ENCODE peak calls at places on chromosomes 6 and 20, in eight cellular contexts. One of them, this sample, is unnamed.

GRCh38 chr20:18404172-18404571 is 62.7 kb downstream of the DZANK1 start:
- DNase-seq in T-cell: no peak
- DNase-seq in nephron progenitor cell: no peak
- DNase-seq in stimulated activated CD8-positive, alpha-beta memory T cell treated with anti-CD3 and anti-CD28 coated beads, Interleukin-15, amount 100 ng/mL, for 4 hours: no peak
- DNase-seq in CD4-positive, alpha-beta T cell: no peak
- DNase-seq in AG09319: no peak
- DNase-seq in HS-27A: no peak
- DNase-seq in head of caudate nucleus: no peak
- DNase-seq in this sample: no peak

GRCh38 chr6:136465766-136466303 is 84.4 kb downstream of the MAP7 start:
- DNase-seq in T-cell: no peak
- DNase-seq in nephron progenitor cell: no peak
- DNase-seq in stimulated activated CD8-positive, alpha-beta memory T cell treated with anti-CD3 and anti-CD28 coated beads, Interleukin-15, amount 100 ng/mL, for 4 hours: no peak
- DNase-seq in CD4-positive, alpha-beta T cell: no peak
- DNase-seq in AG09319: no peak
- DNase-seq in HS-27A: no peak
- DNase-seq in head of caudate nucleus: no peak
- DNase-seq in this sample: no peak

GRCh38 chr6:152552616-152553209 is 84.4 kb downstream of the SYNE1 start:
- DNase-seq in T-cell: peak
- DNase-seq in nephron progenitor cell: peak
- DNase-seq in stimulated activated CD8-positive, alpha-beta memory T cell treated with anti-CD3 and anti-CD28 coated beads, Interleukin-15, amount 100 ng/mL, for 4 hours: no peak
- DNase-seq in CD4-positive, alpha-beta T cell: no peak
- DNase-seq in AG09319: no peak
- DNase-seq in HS-27A: peak
- DNase-seq in head of caudate nucleus: peak
- DNase-seq in this sample: peak

GRCh38 chr6:91142154-91142553 is 555.3 kb upstream of the MAP3K7 start:
- DNase-seq in T-cell: no peak
- DNase-seq in nephron progenitor cell: no peak
- DNase-seq in stimulated activated CD8-positive, alpha-beta memory T cell treated with anti-CD3 and anti-CD28 coated beads, Interleukin-15, amount 100 ng/mL, for 4 hours: no peak
- DNase-seq in CD4-positive, alpha-beta T cell: no peak
- DNase-seq in AG09319: no peak
- DNase-seq in HS-27A: no peak
- DNase-seq in head of caudate nucleus: no peak
- DNase-seq in this sample: no peak

GRCh38 chr6:140850438-140850837 is 1282.3 kb upstream of the GJE1 start:
- DNase-seq in T-cell: no peak
- DNase-seq in nephron progenitor cell: no peak
- DNase-seq in stimulated activated CD8-positive, alpha-beta memory T cell treated with anti-CD3 and anti-CD28 coated beads, Interleukin-15, amount 100 ng/mL, for 4 hours: no peak
- DNase-seq in CD4-positive, alpha-beta T cell: no peak
- DNase-seq in AG09319: no peak
- DNase-seq in HS-27A: no peak
- DNase-seq in head of caudate nucleus: no peak
- DNase-seq in this sample: no peak

GRCh38 chr20:35166242-35166830 is 5.5 kb upstream of the PROCR start:
- DNase-seq in T-cell: no peak
- DNase-seq in nephron progenitor cell: no peak
- DNase-seq in stimulated activated CD8-positive, alpha-beta memory T cell treated with anti-CD3 and anti-CD28 coated beads, Interleukin-15, amount 100 ng/mL, for 4 hours: no peak
- DNase-seq in CD4-positive, alpha-beta T cell: no peak
- DNase-seq in AG09319: no peak
- DNase-seq in HS-27A: no peak
- DNase-seq in head of caudate nucleus: no peak
- DNase-seq in this sample: peak

GRCh38 chr6:43812850-43813584 is 43.0 kb downstream of the VEGFA start:
- DNase-seq in T-cell: peak
- DNase-seq in nephron progenitor cell: no peak
- DNase-seq in stimulated activated CD8-positive, alpha-beta memory T cell treated with anti-CD3 and anti-CD28 coated beads, Interleukin-15, amount 100 ng/mL, for 4 hours: no peak
- DNase-seq in CD4-positive, alpha-beta T cell: no peak
- DNase-seq in AG09319: no peak
- DNase-seq in HS-27A: no peak
- DNase-seq in head of caudate nucleus: no peak
- DNase-seq in this sample: no peak

GRCh38 chr6:22556298-22556697 is 13.1 kb upstream of the HDGFL1 start:
- DNase-seq in T-cell: no peak
- DNase-seq in nephron progenitor cell: no peak
- DNase-seq in stimulated activated CD8-positive, alpha-beta memory T cell treated with anti-CD3 and anti-CD28 coated beads, Interleukin-15, amount 100 ng/mL, for 4 hours: no peak
- DNase-seq in CD4-positive, alpha-beta T cell: no peak
- DNase-seq in AG09319: no peak
- DNase-seq in HS-27A: no peak
- DNase-seq in head of caudate nucleus: no peak
- DNase-seq in this sample: no peak

GRCh38 chr6:30687659-30688431 is 1.4 kb upstream of the PPP1R18 start:
- DNase-seq in T-cell: no peak
- DNase-seq in nephron progenitor cell: no peak
- DNase-seq in stimulated activated CD8-positive, alpha-beta memory T cell treated with anti-CD3 and anti-CD28 coated beads, Interleukin-15, amount 100 ng/mL, for 4 hours: no peak
- DNase-seq in CD4-positive, alpha-beta T cell: no peak
- DNase-seq in AG09319: no peak
- DNase-seq in HS-27A: no peak
- DNase-seq in head of caudate nucleus: peak
- DNase-seq in this sample: no peak

GRCh38 chr20:23125625-23126191 is 39.6 kb upstream of the CD93 start:
- DNase-seq in T-cell: no peak
- DNase-seq in nephron progenitor cell: no peak
- DNase-seq in stimulated activated CD8-positive, alpha-beta memory T cell treated with anti-CD3 and anti-CD28 coated beads, Interleukin-15, amount 100 ng/mL, for 4 hours: no peak
- DNase-seq in CD4-positive, alpha-beta T cell: no peak
- DNase-seq in AG09319: no peak
- DNase-seq in HS-27A: no peak
- DNase-seq in head of caudate nucleus: no peak
- DNase-seq in this sample: no peak

GRCh38 chr6:52389264-52389625 is 27.3 kb downstream of the PAQR8 start:
- DNase-seq in T-cell: no peak
- DNase-seq in nephron progenitor cell: no peak
- DNase-seq in stimulated activated CD8-positive, alpha-beta memory T cell treated with anti-CD3 and anti-CD28 coated beads, Interleukin-15, amount 100 ng/mL, for 4 hours: no peak
- DNase-seq in CD4-positive, alpha-beta T cell: no peak
- DNase-seq in AG09319: no peak
- DNase-seq in HS-27A: no peak
- DNase-seq in head of caudate nucleus: no peak
- DNase-seq in this sample: no peak

GRCh38 chr6:91834813-91835212 is 1247.9 kb upstream of the MAP3K7 start:
- DNase-seq in T-cell: no peak
- DNase-seq in nephron progenitor cell: no peak
- DNase-seq in stimulated activated CD8-positive, alpha-beta memory T cell treated with anti-CD3 and anti-CD28 coated beads, Interleukin-15, amount 100 ng/mL, for 4 hours: no peak
- DNase-seq in CD4-positive, alpha-beta T cell: no peak
- DNase-seq in AG09319: no peak
- DNase-seq in HS-27A: no peak
- DNase-seq in head of caudate nucleus: no peak
- DNase-seq in this sample: no peak

GRCh38 chr6:158040051-158040803 is 58.6 kb downstream of the SYNJ2 start:
- DNase-seq in T-cell: no peak
- DNase-seq in nephron progenitor cell: no peak
- DNase-seq in stimulated activated CD8-positive, alpha-beta memory T cell treated with anti-CD3 and anti-CD28 coated beads, Interleukin-15, amount 100 ng/mL, for 4 hours: peak
- DNase-seq in CD4-positive, alpha-beta T cell: no peak
- DNase-seq in AG09319: peak
- DNase-seq in HS-27A: peak
- DNase-seq in head of caudate nucleus: no peak
- DNase-seq in this sample: no peak

GRCh38 chr6:122736606-122737005 is 42.9 kb upstream of the FABP7 start:
- DNase-seq in T-cell: no peak
- DNase-seq in nephron progenitor cell: no peak
- DNase-seq in stimulated activated CD8-positive, alpha-beta memory T cell treated with anti-CD3 and anti-CD28 coated beads, Interleukin-15, amount 100 ng/mL, for 4 hours: no peak
- DNase-seq in CD4-positive, alpha-beta T cell: no peak
- DNase-seq in AG09319: no peak
- DNase-seq in HS-27A: no peak
- DNase-seq in head of caudate nucleus: no peak
- DNase-seq in this sample: no peak

GRCh38 chr20:64226686-64227576 is 28.6 kb upstream of the PCMTD2 start:
- DNase-seq in T-cell: peak
- DNase-seq in nephron progenitor cell: no peak
- DNase-seq in stimulated activated CD8-positive, alpha-beta memory T cell treated with anti-CD3 and anti-CD28 coated beads, Interleukin-15, amount 100 ng/mL, for 4 hours: no peak
- DNase-seq in CD4-positive, alpha-beta T cell: peak
- DNase-seq in AG09319: no peak
- DNase-seq in HS-27A: no peak
- DNase-seq in head of caudate nucleus: no peak
- DNase-seq in this sample: no peak

GRCh38 chr6:155142163-155142901 is 121.5 kb upstream of the CLDN20 start:
- DNase-seq in T-cell: no peak
- DNase-seq in nephron progenitor cell: no peak
- DNase-seq in stimulated activated CD8-positive, alpha-beta memory T cell treated with anti-CD3 and anti-CD28 coated beads, Interleukin-15, amount 100 ng/mL, for 4 hours: no peak
- DNase-seq in CD4-positive, alpha-beta T cell: no peak
- DNase-seq in AG09319: no peak
- DNase-seq in HS-27A: no peak
- DNase-seq in head of caudate nucleus: no peak
- DNase-seq in this sample: no peak

GRCh38 chr6:3628143-3628840 is 123.2 kb downstream of the PXDC1 start:
- DNase-seq in T-cell: no peak
- DNase-seq in nephron progenitor cell: no peak
- DNase-seq in stimulated activated CD8-positive, alpha-beta memory T cell treated with anti-CD3 and anti-CD28 coated beads, Interleukin-15, amount 100 ng/mL, for 4 hours: no peak
- DNase-seq in CD4-positive, alpha-beta T cell: no peak
- DNase-seq in AG09319: no peak
- DNase-seq in HS-27A: no peak
- DNase-seq in head of caudate nucleus: no peak
- DNase-seq in this sample: no peak

GRCh38 chr20:59598625-59599310 is 5.6 kb upstream of the PHACTR3 start:
- DNase-seq in T-cell: no peak
- DNase-seq in nephron progenitor cell: peak
- DNase-seq in stimulated activated CD8-positive, alpha-beta memory T cell treated with anti-CD3 and anti-CD28 coated beads, Interleukin-15, amount 100 ng/mL, for 4 hours: no peak
- DNase-seq in CD4-positive, alpha-beta T cell: no peak
- DNase-seq in AG09319: no peak
- DNase-seq in HS-27A: no peak
- DNase-seq in head of caudate nucleus: peak
- DNase-seq in this sample: peak

GRCh38 chr6:33609444-33610034 is 11.6 kb upstream of the ITPR3 start:
- DNase-seq in T-cell: no peak
- DNase-seq in nephron progenitor cell: no peak
- DNase-seq in stimulated activated CD8-positive, alpha-beta memory T cell treated with anti-CD3 and anti-CD28 coated beads, Interleukin-15, amount 100 ng/mL, for 4 hours: no peak
- DNase-seq in CD4-positive, alpha-beta T cell: no peak
- DNase-seq in AG09319: no peak
- DNase-seq in HS-27A: no peak
- DNase-seq in head of caudate nucleus: no peak
- DNase-seq in this sample: no peak

GRCh38 chr20:36866681-36867485 is 9.1 kb upstream of the TLDC2 start:
- DNase-seq in T-cell: no peak
- DNase-seq in nephron progenitor cell: no peak
- DNase-seq in stimulated activated CD8-positive, alpha-beta memory T cell treated with anti-CD3 and anti-CD28 coated beads, Interleukin-15, amount 100 ng/mL, for 4 hours: no peak
- DNase-seq in CD4-positive, alpha-beta T cell: no peak
- DNase-seq in AG09319: no peak
- DNase-seq in HS-27A: no peak
- DNase-seq in head of caudate nucleus: no peak
- DNase-seq in this sample: no peak

GRCh38 chr20:33328157-33328556 is 45.1 kb downstream of the BPIFB1 start:
- DNase-seq in T-cell: no peak
- DNase-seq in nephron progenitor cell: no peak
- DNase-seq in stimulated activated CD8-positive, alpha-beta memory T cell treated with anti-CD3 and anti-CD28 coated beads, Interleukin-15, amount 100 ng/mL, for 4 hours: no peak
- DNase-seq in CD4-positive, alpha-beta T cell: no peak
- DNase-seq in AG09319: no peak
- DNase-seq in HS-27A: no peak
- DNase-seq in head of caudate nucleus: no peak
- DNase-seq in this sample: no peak

GRCh38 chr6:16441262-16441661 is 202.9 kb downstream of the GMPR start:
- DNase-seq in T-cell: no peak
- DNase-seq in nephron progenitor cell: no peak
- DNase-seq in stimulated activated CD8-positive, alpha-beta memory T cell treated with anti-CD3 and anti-CD28 coated beads, Interleukin-15, amount 100 ng/mL, for 4 hours: no peak
- DNase-seq in CD4-positive, alpha-beta T cell: no peak
- DNase-seq in AG09319: no peak
- DNase-seq in HS-27A: no peak
- DNase-seq in head of caudate nucleus: no peak
- DNase-seq in this sample: no peak

GRCh38 chr6:145963216-145964068 is 716 bp downstream of the SHPRH start:
- DNase-seq in T-cell: peak
- DNase-seq in nephron progenitor cell: peak
- DNase-seq in stimulated activated CD8-positive, alpha-beta memory T cell treated with anti-CD3 and anti-CD28 coated beads, Interleukin-15, amount 100 ng/mL, for 4 hours: peak
- DNase-seq in CD4-positive, alpha-beta T cell: peak
- DNase-seq in AG09319: no peak
- DNase-seq in HS-27A: peak
- DNase-seq in head of caudate nucleus: peak
- DNase-seq in this sample: peak

GRCh38 chr6:12420626-12421025 is 130.5 kb downstream of the EDN1 start:
- DNase-seq in T-cell: no peak
- DNase-seq in nephron progenitor cell: no peak
- DNase-seq in stimulated activated CD8-positive, alpha-beta memory T cell treated with anti-CD3 and anti-CD28 coated beads, Interleukin-15, amount 100 ng/mL, for 4 hours: no peak
- DNase-seq in CD4-positive, alpha-beta T cell: no peak
- DNase-seq in AG09319: no peak
- DNase-seq in HS-27A: peak
- DNase-seq in head of caudate nucleus: no peak
- DNase-seq in this sample: no peak

GRCh38 chr6:136415351-136416005 is 125.8 kb upstream of the BCLAF1 start:
- DNase-seq in T-cell: no peak
- DNase-seq in nephron progenitor cell: no peak
- DNase-seq in stimulated activated CD8-positive, alpha-beta memory T cell treated with anti-CD3 and anti-CD28 coated beads, Interleukin-15, amount 100 ng/mL, for 4 hours: no peak
- DNase-seq in CD4-positive, alpha-beta T cell: no peak
- DNase-seq in AG09319: no peak
- DNase-seq in HS-27A: no peak
- DNase-seq in head of caudate nucleus: no peak
- DNase-seq in this sample: no peak

GRCh38 chr20:5991623-5992441 is 41.4 kb downstream of the MCM8 start:
- DNase-seq in T-cell: no peak
- DNase-seq in nephron progenitor cell: no peak
- DNase-seq in stimulated activated CD8-positive, alpha-beta memory T cell treated with anti-CD3 and anti-CD28 coated beads, Interleukin-15, amount 100 ng/mL, for 4 hours: no peak
- DNase-seq in CD4-positive, alpha-beta T cell: no peak
- DNase-seq in AG09319: no peak
- DNase-seq in HS-27A: no peak
- DNase-seq in head of caudate nucleus: no peak
- DNase-seq in this sample: no peak

GRCh38 chr6:94559829-94560537 is 1017.4 kb upstream of the MANEA start:
- DNase-seq in T-cell: no peak
- DNase-seq in nephron progenitor cell: no peak
- DNase-seq in stimulated activated CD8-positive, alpha-beta memory T cell treated with anti-CD3 and anti-CD28 coated beads, Interleukin-15, amount 100 ng/mL, for 4 hours: no peak
- DNase-seq in CD4-positive, alpha-beta T cell: no peak
- DNase-seq in AG09319: no peak
- DNase-seq in HS-27A: no peak
- DNase-seq in head of caudate nucleus: no peak
- DNase-seq in this sample: no peak

GRCh38 chr20:1588166-1588868 is 30.8 kb upstream of the SIRPD start:
- DNase-seq in T-cell: peak
- DNase-seq in nephron progenitor cell: no peak
- DNase-seq in stimulated activated CD8-positive, alpha-beta memory T cell treated with anti-CD3 and anti-CD28 coated beads, Interleukin-15, amount 100 ng/mL, for 4 hours: no peak
- DNase-seq in CD4-positive, alpha-beta T cell: no peak
- DNase-seq in AG09319: no peak
- DNase-seq in HS-27A: no peak
- DNase-seq in head of caudate nucleus: no peak
- DNase-seq in this sample: no peak